ENCODE peak calls at places on chromosomes 5 and 9, in six cellular contexts. One of them, this sample, is unnamed.

GRCh38 chr5:79699766-79700400 is 10.2 kb downstream of the CMYA5 start:
- DNase-seq in A549: no peak
- DNase-seq in SK-N-SH: no peak
- DNase-seq in HL-60: no peak
- DNase-seq in HCT116: no peak
- DNase-seq in K562: no peak
- DNase-seq in this sample: no peak

GRCh38 chr5:177178905-177179304 is 45.3 kb downstream of the NSD1 start:
- DNase-seq in A549: no peak
- DNase-seq in SK-N-SH: no peak
- DNase-seq in HL-60: no peak
- DNase-seq in HCT116: no peak
- DNase-seq in K562: no peak
- DNase-seq in this sample: no peak

GRCh38 chr5:55997742-55998351 is 3.1 kb upstream of the IL6ST start:
- DNase-seq in A549: peak; percentile 46
- DNase-seq in SK-N-SH: no peak
- DNase-seq in HL-60: no peak
- DNase-seq in HCT116: no peak
- DNase-seq in K562: peak; percentile 63
- DNase-seq in this sample: peak; percentile 69

GRCh38 chr9:131289301-131290038 is at the start of gene PLPP7:
- DNase-seq in A549: no peak
- DNase-seq in SK-N-SH: peak; percentile 95
- DNase-seq in HL-60: no peak
- DNase-seq in HCT116: no peak
- DNase-seq in K562: peak; percentile 56
- DNase-seq in this sample: no peak

GRCh38 chr9:126531035-126531571 is 82.6 kb upstream of the LMX1B start:
- DNase-seq in A549: no peak
- DNase-seq in SK-N-SH: peak; percentile 17
- DNase-seq in HL-60: no peak
- DNase-seq in HCT116: no peak
- DNase-seq in K562: no peak
- DNase-seq in this sample: no peak

GRCh38 chr9:73081979-73082657 is 69.5 kb upstream of the ANXA1 start:
- DNase-seq in A549: peak; percentile 92
- DNase-seq in SK-N-SH: peak; percentile 23
- DNase-seq in HL-60: no peak
- DNase-seq in HCT116: peak; percentile 41
- DNase-seq in K562: peak; percentile 13
- DNase-seq in this sample: no peak

GRCh38 chr9:114099523-114100270 is 605 bp upstream of the KIF12 start:
- DNase-seq in A549: no peak
- DNase-seq in SK-N-SH: no peak
- DNase-seq in HL-60: no peak
- DNase-seq in HCT116: no peak
- DNase-seq in K562: no peak
- DNase-seq in this sample: no peak

GRCh38 chr5:175700991-175701390 is 43.1 kb downstream of the HRH2 start:
- DNase-seq in A549: peak; percentile 25
- DNase-seq in SK-N-SH: peak; percentile 48
- DNase-seq in HL-60: no peak
- DNase-seq in HCT116: peak; percentile 13
- DNase-seq in K562: peak; percentile 41
- DNase-seq in this sample: peak; percentile 10

GRCh38 chr5:170147051-170147785 is 41.5 kb downstream of the FOXI1 start:
- DNase-seq in A549: no peak
- DNase-seq in SK-N-SH: no peak
- DNase-seq in HL-60: no peak
- DNase-seq in HCT116: no peak
- DNase-seq in K562: no peak
- DNase-seq in this sample: no peak

GRCh38 chr9:34520505-34521385 is 2.0 kb downstream of the ENHO start:
- DNase-seq in A549: no peak
- DNase-seq in SK-N-SH: no peak
- DNase-seq in HL-60: no peak
- DNase-seq in HCT116: no peak
- DNase-seq in K562: no peak
- DNase-seq in this sample: no peak

GRCh38 chr9:35686222-35687203 is 3.2 kb downstream of the TPM2 start:
- DNase-seq in A549: no peak
- DNase-seq in SK-N-SH: no peak
- DNase-seq in HL-60: no peak
- DNase-seq in HCT116: no peak
- DNase-seq in K562: no peak
- DNase-seq in this sample: no peak

GRCh38 chr5:163350083-163350482 is 87.3 kb upstream of the CCNG1 start:
- DNase-seq in A549: peak; percentile 20
- DNase-seq in SK-N-SH: peak; percentile 67
- DNase-seq in HL-60: no peak
- DNase-seq in HCT116: no peak
- DNase-seq in K562: no peak
- DNase-seq in this sample: no peak

GRCh38 chr9:114154597-114155102 is 687 bp upstream of the COL27A1 start:
- DNase-seq in A549: no peak
- DNase-seq in SK-N-SH: no peak
- DNase-seq in HL-60: no peak
- DNase-seq in HCT116: no peak
- DNase-seq in K562: no peak
- DNase-seq in this sample: no peak

GRCh38 chr5:144189800-144190429 is 19.2 kb downstream of the KCTD16 start:
- DNase-seq in A549: peak; percentile 91
- DNase-seq in SK-N-SH: peak; percentile 9
- DNase-seq in HL-60: peak; percentile 73
- DNase-seq in HCT116: no peak
- DNase-seq in K562: no peak
- DNase-seq in this sample: no peak

GRCh38 chr9:124032247-124032646 is 20.7 kb downstream of the LHX2 start:
- DNase-seq in A549: no peak
- DNase-seq in SK-N-SH: peak; percentile 54
- DNase-seq in HL-60: no peak
- DNase-seq in HCT116: no peak
- DNase-seq in K562: no peak
- DNase-seq in this sample: no peak

GRCh38 chr5:112914584-112914983 is 7.4 kb downstream of the REEP5 start:
- DNase-seq in A549: no peak
- DNase-seq in SK-N-SH: no peak
- DNase-seq in HL-60: no peak
- DNase-seq in HCT116: no peak
- DNase-seq in K562: peak; percentile 39
- DNase-seq in this sample: no peak

GRCh38 chr5:10455273-10455670 is 13.6 kb downstream of the ROPN1L start:
- DNase-seq in A549: no peak
- DNase-seq in SK-N-SH: no peak
- DNase-seq in HL-60: no peak
- DNase-seq in HCT116: no peak
- DNase-seq in K562: no peak
- DNase-seq in this sample: no peak

GRCh38 chr5:10453564-10453963 is 11.9 kb downstream of the ROPN1L start:
- DNase-seq in A549: peak; percentile 59
- DNase-seq in SK-N-SH: no peak
- DNase-seq in HL-60: no peak
- DNase-seq in HCT116: no peak
- DNase-seq in K562: no peak
- DNase-seq in this sample: no peak

GRCh38 chr5:10452768-10453331 is 11.2 kb downstream of the ROPN1L start:
- DNase-seq in A549: peak; percentile 91
- DNase-seq in SK-N-SH: peak; percentile 78
- DNase-seq in HL-60: peak; percentile 69
- DNase-seq in HCT116: peak; percentile 70
- DNase-seq in K562: peak; percentile 68
- DNase-seq in this sample: peak; percentile 82

GRCh38 chr5:10456583-10457562 is 15.2 kb downstream of the ROPN1L start:
- DNase-seq in A549: no peak
- DNase-seq in SK-N-SH: no peak
- DNase-seq in HL-60: peak; percentile 54
- DNase-seq in HCT116: no peak
- DNase-seq in K562: no peak
- DNase-seq in this sample: no peak

DNA sequence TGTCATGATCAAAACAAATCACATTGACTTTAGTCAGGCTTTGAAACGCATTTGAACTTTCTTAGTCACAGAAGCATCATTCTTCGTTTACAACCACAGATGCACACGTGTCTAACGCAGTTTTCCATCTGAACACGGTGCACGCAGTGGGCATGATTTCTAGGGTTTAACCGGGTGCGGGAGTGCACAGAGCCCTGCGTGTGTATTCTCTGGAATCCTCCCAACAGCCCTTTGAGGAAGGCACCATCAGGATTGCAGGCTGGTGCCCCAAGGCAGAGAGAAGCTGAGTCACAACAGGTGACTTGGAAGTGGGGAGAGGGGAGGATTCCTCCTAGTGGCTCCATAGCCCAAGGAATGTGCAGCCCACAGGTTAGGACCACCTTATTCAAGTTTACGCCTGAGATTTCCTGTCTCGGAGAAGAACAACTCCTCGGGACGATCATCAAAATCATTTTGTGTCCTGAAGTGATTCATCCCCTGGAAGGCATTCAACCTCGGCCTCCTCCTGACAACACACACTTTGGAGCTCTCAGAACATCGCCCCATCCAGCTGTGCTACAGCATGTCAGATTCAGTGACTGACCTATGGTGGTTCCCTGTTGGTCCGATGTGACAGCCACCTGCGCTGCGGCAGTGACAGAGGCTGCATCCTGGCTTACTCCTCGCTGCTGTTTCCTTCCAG is 13.1 kb downstream of the ROPN1L start:
- DNase-seq in A549: no peak
- DNase-seq in SK-N-SH: no peak
- DNase-seq in HL-60: no peak
- DNase-seq in HCT116: no peak
- DNase-seq in K562: no peak
- DNase-seq in this sample: no peak
- TF ChIP-seq REST in A549: no peak
- TF ChIP-seq REST in SK-N-SH: no peak
- TF ChIP-seq REST in HL-60: no peak
- TF ChIP-seq REST in HCT116: no peak
- TF ChIP-seq REST in K562: no peak
- TF ChIP-seq REST in this sample: no peak

DNA sequence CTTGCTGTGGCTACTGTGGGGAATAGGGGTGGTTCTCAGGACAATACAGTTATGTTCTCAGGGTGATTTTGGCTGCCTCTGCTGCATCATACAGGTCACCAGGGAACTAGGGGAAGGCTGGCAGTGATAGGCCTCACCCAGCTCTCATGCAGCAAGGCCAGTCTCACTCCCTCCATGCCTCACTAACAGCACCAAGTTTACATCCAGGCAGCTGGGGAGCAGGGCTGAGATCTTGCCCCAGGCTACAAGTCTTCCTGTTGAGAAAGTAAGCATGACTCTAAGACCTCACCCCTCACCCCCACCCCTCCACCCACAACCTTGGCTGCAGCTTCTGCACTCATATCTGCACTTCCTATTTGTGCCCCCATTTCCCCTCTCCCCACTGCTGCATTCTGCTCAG is 481.2 kb downstream of the ACTL7B start:
- DNase-seq in A549: no peak
- DNase-seq in SK-N-SH: no peak
- DNase-seq in HL-60: no peak
- DNase-seq in HCT116: no peak
- DNase-seq in K562: no peak
- DNase-seq in this sample: no peak
- TF ChIP-seq REST in A549: no peak
- TF ChIP-seq REST in SK-N-SH: no peak
- TF ChIP-seq REST in HL-60: no peak
- TF ChIP-seq REST in HCT116: no peak
- TF ChIP-seq REST in K562: no peak
- TF ChIP-seq REST in this sample: no peak

DNA sequence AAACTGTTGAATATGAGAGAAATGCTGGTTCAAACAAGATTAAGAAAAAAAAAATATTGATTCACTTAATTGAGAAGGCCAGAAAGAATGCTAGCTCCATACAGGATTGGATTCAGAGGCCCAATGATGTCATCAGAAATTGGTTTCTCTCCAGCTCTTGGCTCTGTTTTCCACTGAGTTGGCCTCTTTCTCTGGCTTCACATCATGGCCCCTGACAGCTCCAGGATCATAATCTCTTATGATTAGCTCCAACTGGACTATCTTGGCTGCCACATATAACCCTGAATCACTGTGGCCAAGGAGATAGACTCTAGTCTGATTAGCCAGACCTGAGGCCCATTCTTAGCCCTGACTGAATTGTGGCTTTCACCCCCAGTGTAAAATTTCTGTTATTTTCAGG is 244.7 kb upstream of the GRAMD2B start:
- DNase-seq in A549: no peak
- DNase-seq in SK-N-SH: no peak
- DNase-seq in HL-60: no peak
- DNase-seq in HCT116: no peak
- DNase-seq in K562: no peak
- DNase-seq in this sample: no peak
- TF ChIP-seq REST in A549: no peak
- TF ChIP-seq REST in SK-N-SH: no peak
- TF ChIP-seq REST in HL-60: no peak
- TF ChIP-seq REST in HCT116: no peak
- TF ChIP-seq REST in K562: no peak
- TF ChIP-seq REST in this sample: no peak

GRCh38 chr5:11692636-11693035 is 211.6 kb downstream of the CTNND2 start:
- DNase-seq in A549: no peak
- DNase-seq in SK-N-SH: no peak
- DNase-seq in HL-60: no peak
- DNase-seq in HCT116: no peak
- DNase-seq in K562: no peak
- DNase-seq in this sample: no peak
- TF ChIP-seq REST in A549: no peak
- TF ChIP-seq REST in SK-N-SH: no peak
- TF ChIP-seq REST in HL-60: no peak
- TF ChIP-seq REST in HCT116: no peak
- TF ChIP-seq REST in K562: no peak
- TF ChIP-seq REST in this sample: no peak

DNA sequence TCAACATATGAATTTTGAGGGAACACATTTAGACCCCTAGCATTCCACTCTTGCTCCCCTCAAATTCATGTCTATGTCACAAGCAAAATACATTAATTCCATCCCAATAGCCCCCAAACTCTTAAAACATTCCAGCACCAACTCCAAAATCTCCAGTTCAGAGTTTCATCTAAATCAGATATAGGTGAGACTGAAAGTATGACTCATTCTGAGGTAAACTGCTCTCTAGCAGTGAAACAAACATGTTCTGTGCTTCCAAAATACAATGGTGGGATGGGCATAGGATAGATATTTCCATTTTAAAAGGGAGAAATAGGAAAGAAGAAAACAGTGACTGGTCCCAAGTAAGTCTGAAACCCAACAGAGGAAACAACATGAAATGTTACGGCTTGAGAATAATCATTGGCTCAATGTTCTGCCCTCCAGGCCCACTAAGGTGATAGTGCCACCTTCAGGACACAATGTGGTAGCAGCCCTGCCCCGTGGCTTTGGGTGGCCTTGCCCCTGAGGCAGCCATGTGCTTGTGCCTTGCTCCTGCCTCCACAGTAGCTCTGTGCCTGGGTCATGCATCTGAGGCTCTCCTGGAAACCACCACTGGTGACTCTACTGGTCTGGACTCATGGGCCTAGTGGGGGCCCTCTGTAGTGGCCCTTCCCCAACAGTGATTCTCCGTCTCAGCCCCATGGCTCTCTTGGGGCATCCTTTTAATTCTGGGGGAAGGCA is 36.4 kb upstream of the IPPK start:
- DNase-seq in A549: peak; percentile 35
- DNase-seq in SK-N-SH: no peak
- DNase-seq in HL-60: no peak
- DNase-seq in HCT116: peak; percentile 54
- DNase-seq in K562: peak; percentile 29
- DNase-seq in this sample: peak; percentile 12
- TF ChIP-seq REST in A549: no peak
- TF ChIP-seq REST in SK-N-SH: no peak
- TF ChIP-seq REST in HL-60: no peak
- TF ChIP-seq REST in HCT116: no peak
- TF ChIP-seq REST in K562: no peak
- TF ChIP-seq REST in this sample: no peak